ENCODE peak calls at places on chromosomes 5 and 9, in eight cellular contexts. One of them, this sample, is unnamed.

GRCh38 chr5:176788931-176789872 is 21.2 kb upstream of the UNC5A start:
- DNase-seq in endothelial cell of umbilical vein: no peak
- DNase-seq in GM12878: no peak
- DNase-seq in A549: no peak
- DNase-seq in K562: no peak
- DNase-seq in HCT116: no peak
- DNase-seq in H1: no peak
- DNase-seq in HepG2: no peak
- DNase-seq in this sample: no peak

GRCh38 chr9:37997636-37998374 is 71.2 kb downstream of the SHB start:
- DNase-seq in GM12878: no peak
- DNase-seq in K562: no peak
- DNase-seq in H1: no peak
- DNase-seq in endothelial cell of umbilical vein: no peak
- DNase-seq in A549: no peak
- DNase-seq in HCT116: no peak
- DNase-seq in HepG2: no peak
- DNase-seq in this sample: no peak

GRCh38 chr9:131334568-131335105 is 45.1 kb downstream of the PLPP7 start:
- DNase-seq in H1: no peak
- DNase-seq in A549: no peak
- DNase-seq in K562: no peak
- DNase-seq in HCT116: no peak
- DNase-seq in GM12878: no peak
- DNase-seq in HepG2: no peak
- DNase-seq in endothelial cell of umbilical vein: peak; percentile 48
- DNase-seq in this sample: peak; percentile 38

GRCh38 chr5:168104811-168105481 is 186.5 kb upstream of the WWC1 start:
- DNase-seq in endothelial cell of umbilical vein: no peak
- DNase-seq in HepG2: no peak
- DNase-seq in H1: no peak
- DNase-seq in GM12878: no peak
- DNase-seq in HCT116: no peak
- DNase-seq in K562: peak; percentile 29
- DNase-seq in A549: no peak
- DNase-seq in this sample: no peak

GRCh38 chr9:132547976-132548730 is 34.3 kb upstream of the BARHL1 start:
- DNase-seq in endothelial cell of umbilical vein: no peak
- DNase-seq in H1: no peak
- DNase-seq in A549: no peak
- DNase-seq in GM12878: no peak
- DNase-seq in K562: no peak
- DNase-seq in HCT116: no peak
- DNase-seq in HepG2: no peak
- DNase-seq in this sample: no peak

GRCh38 chr5:163915481-163915961 is 410.1 kb downstream of the MAT2B start:
- DNase-seq in GM12878: peak; percentile 62
- DNase-seq in HepG2: peak; percentile 27
- DNase-seq in HCT116: no peak
- DNase-seq in A549: no peak
- DNase-seq in K562: peak; percentile 2
- DNase-seq in endothelial cell of umbilical vein: no peak
- DNase-seq in H1: no peak
- DNase-seq in this sample: peak; percentile 57

GRCh38 chr9:120383611-120383998 is 196.4 kb downstream of the CDK5RAP2 start:
- DNase-seq in H1: no peak
- DNase-seq in HepG2: no peak
- DNase-seq in endothelial cell of umbilical vein: no peak
- DNase-seq in GM12878: no peak
- DNase-seq in HCT116: no peak
- DNase-seq in A549: no peak
- DNase-seq in K562: no peak
- DNase-seq in this sample: no peak

GRCh38 chr5:124604419-124604818 is 142.0 kb downstream of the ZNF608 start:
- DNase-seq in endothelial cell of umbilical vein: peak; percentile 55
- DNase-seq in HCT116: no peak
- DNase-seq in HepG2: peak; percentile 34
- DNase-seq in K562: no peak
- DNase-seq in GM12878: no peak
- DNase-seq in A549: no peak
- DNase-seq in H1: no peak
- DNase-seq in this sample: no peak

GRCh38 chr9:130541533-130541932 is 37.8 kb upstream of the FUBP3 start:
- DNase-seq in K562: no peak
- DNase-seq in endothelial cell of umbilical vein: no peak
- DNase-seq in GM12878: no peak
- DNase-seq in HCT116: no peak
- DNase-seq in HepG2: no peak
- DNase-seq in A549: no peak
- DNase-seq in H1: no peak
- DNase-seq in this sample: no peak

GRCh38 chr5:83577036-83577636 is 105.6 kb downstream of the VCAN start:
- DNase-seq in A549: peak; percentile 88
- DNase-seq in HepG2: peak; percentile 91
- DNase-seq in H1: no peak
- DNase-seq in GM12878: no peak
- DNase-seq in K562: no peak
- DNase-seq in HCT116: peak; percentile 73
- DNase-seq in endothelial cell of umbilical vein: peak; percentile 95
- DNase-seq in this sample: peak; percentile 32

GRCh38 chr9:136880651-136881050 is 5.7 kb upstream of the TRAF2 start:
- DNase-seq in HepG2: no peak
- DNase-seq in H1: no peak
- DNase-seq in endothelial cell of umbilical vein: no peak
- DNase-seq in A549: no peak
- DNase-seq in K562: peak; percentile 29
- DNase-seq in GM12878: no peak
- DNase-seq in HCT116: no peak
- DNase-seq in this sample: no peak

GRCh38 chr5:61020415-61020814 is 75.4 kb downstream of the NDUFAF2 start:
- DNase-seq in HepG2: peak; percentile 5
- DNase-seq in H1: no peak
- DNase-seq in A549: peak; percentile 48
- DNase-seq in endothelial cell of umbilical vein: no peak
- DNase-seq in GM12878: no peak
- DNase-seq in HCT116: no peak
- DNase-seq in K562: peak; percentile 6
- DNase-seq in this sample: peak; percentile 38

GRCh38 chr5:83034552-83035181 is 42.5 kb downstream of the TMEM167A start:
- DNase-seq in GM12878: no peak
- DNase-seq in endothelial cell of umbilical vein: no peak
- DNase-seq in K562: no peak
- DNase-seq in H1: no peak
- DNase-seq in HepG2: no peak
- DNase-seq in A549: no peak
- DNase-seq in HCT116: no peak
- DNase-seq in this sample: no peak

GRCh38 chr5:180096616-180097015 is 25.1 kb upstream of the RNF130 start:
- DNase-seq in GM12878: no peak
- DNase-seq in endothelial cell of umbilical vein: no peak
- DNase-seq in A549: no peak
- DNase-seq in HepG2: no peak
- DNase-seq in HCT116: no peak
- DNase-seq in H1: no peak
- DNase-seq in K562: no peak
- DNase-seq in this sample: no peak

GRCh38 chr9:130182090-130182909 is 10.1 kb downstream of the NCS1 start:
- DNase-seq in endothelial cell of umbilical vein: no peak
- DNase-seq in GM12878: no peak
- DNase-seq in HCT116: no peak
- DNase-seq in A549: peak; percentile 34
- DNase-seq in K562: no peak
- DNase-seq in H1: no peak
- DNase-seq in HepG2: no peak
- DNase-seq in this sample: no peak

GRCh38 chr5:5135957-5136676 is 4.0 kb upstream of the ADAMTS16 start:
- DNase-seq in A549: peak; percentile 88
- DNase-seq in K562: no peak
- DNase-seq in HCT116: no peak
- DNase-seq in GM12878: no peak
- DNase-seq in endothelial cell of umbilical vein: no peak
- DNase-seq in HepG2: peak; percentile 81
- DNase-seq in H1: no peak
- DNase-seq in this sample: peak; percentile 1

GRCh38 chr9:79667716-79668458 is 96.1 kb downstream of the TLE4 start:
- DNase-seq in HepG2: peak; percentile 38
- DNase-seq in HCT116: no peak
- DNase-seq in K562: no peak
- DNase-seq in H1: no peak
- DNase-seq in GM12878: no peak
- DNase-seq in A549: peak; percentile 77
- DNase-seq in endothelial cell of umbilical vein: no peak
- DNase-seq in this sample: no peak

GRCh38 chr9:121598167-121599000 is 53.0 kb upstream of the DAB2IP start:
- DNase-seq in A549: no peak
- DNase-seq in HCT116: peak; percentile 67
- DNase-seq in K562: no peak
- DNase-seq in H1: peak; percentile 81
- DNase-seq in endothelial cell of umbilical vein: no peak
- DNase-seq in HepG2: no peak
- DNase-seq in GM12878: no peak
- DNase-seq in this sample: peak; percentile 86

GRCh38 chr9:35906923-35907699 is 1.1 kb downstream of the HRCT1 start:
- DNase-seq in GM12878: no peak
- DNase-seq in A549: peak; percentile 46
- DNase-seq in HCT116: no peak
- DNase-seq in endothelial cell of umbilical vein: peak; percentile 41
- DNase-seq in H1: no peak
- DNase-seq in K562: no peak
- DNase-seq in HepG2: no peak
- DNase-seq in this sample: peak; percentile 75
- H3K4me2 ChIP-seq in GM12878: no peak overlapping the region
- H3K4me2 ChIP-seq in A549: peak overlapping the region; percentile 68
- H3K4me2 ChIP-seq in HCT116: peak overlapping the region; percentile 78
- H3K4me2 ChIP-seq in endothelial cell of umbilical vein: peak overlapping the region; percentile 63
- H3K4me2 ChIP-seq in H1: peak overlapping the region; percentile 55
- H3K4me2 ChIP-seq in K562: no peak overlapping the region
- H3K4me2 ChIP-seq in HepG2: peak overlapping the region; percentile 96
- H3K4me2 ChIP-seq in this sample: peak overlapping the region; percentile 30

GRCh38 chr5:133238426-133239205 is 186.8 kb downstream of the HSPA4 start:
- DNase-seq in A549: no peak
- DNase-seq in GM12878: no peak
- DNase-seq in K562: no peak
- DNase-seq in HCT116: no peak
- DNase-seq in HepG2: no peak
- DNase-seq in endothelial cell of umbilical vein: no peak
- DNase-seq in H1: no peak
- DNase-seq in this sample: no peak

GRCh38 chr5:133243196-133243595 is 191.4 kb downstream of the HSPA4 start:
- DNase-seq in HepG2: no peak
- DNase-seq in HCT116: no peak
- DNase-seq in endothelial cell of umbilical vein: peak; percentile 63
- DNase-seq in GM12878: no peak
- DNase-seq in A549: no peak
- DNase-seq in H1: no peak
- DNase-seq in K562: no peak
- DNase-seq in this sample: no peak

GRCh38 chr5:133242221-133242835 is 190.5 kb downstream of the HSPA4 start:
- DNase-seq in H1: no peak
- DNase-seq in endothelial cell of umbilical vein: no peak
- DNase-seq in A549: no peak
- DNase-seq in K562: no peak
- DNase-seq in HCT116: no peak
- DNase-seq in GM12878: peak; percentile 55
- DNase-seq in HepG2: no peak
- DNase-seq in this sample: no peak

GRCh38 chr5:133241179-133241728 is 189.4 kb downstream of the HSPA4 start:
- DNase-seq in GM12878: no peak
- DNase-seq in H1: no peak
- DNase-seq in K562: no peak
- DNase-seq in endothelial cell of umbilical vein: no peak
- DNase-seq in HCT116: no peak
- DNase-seq in HepG2: no peak
- DNase-seq in A549: no peak
- DNase-seq in this sample: no peak

DNA sequence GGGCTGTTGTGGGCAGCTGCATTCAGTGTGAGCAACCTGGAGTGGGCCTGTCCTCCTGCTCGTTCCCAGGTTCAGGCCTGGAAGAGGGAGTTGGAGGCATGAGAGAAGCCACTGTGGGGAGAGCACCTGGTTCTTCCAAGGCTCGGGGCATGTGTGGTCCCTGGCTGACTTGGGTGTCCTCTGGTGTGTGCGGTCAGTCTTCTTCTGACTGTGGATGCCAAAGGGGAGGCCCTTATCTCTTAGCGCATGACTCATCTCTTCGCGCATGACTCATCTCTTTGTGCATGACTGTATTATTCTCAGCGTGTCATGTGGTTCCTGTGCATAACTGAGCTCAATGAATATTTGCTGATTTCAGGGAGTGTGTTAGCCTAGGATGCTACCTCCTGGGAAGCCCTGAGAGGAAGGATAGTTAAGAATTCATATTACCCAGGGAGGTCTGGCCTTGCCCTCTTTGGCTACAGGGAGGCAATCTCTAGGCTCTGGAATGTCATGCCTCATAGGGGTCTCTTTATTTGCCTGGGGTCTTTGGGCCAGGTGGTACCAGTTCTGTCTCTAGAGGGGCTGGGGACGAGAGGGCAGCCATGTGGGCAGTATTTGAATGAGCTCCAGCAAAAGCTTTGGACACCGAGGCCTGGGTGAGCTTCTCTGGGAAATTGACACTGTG is 188.7 kb downstream of the HSPA4 start:
- DNase-seq in A549: peak; percentile 95
- DNase-seq in HepG2: peak; percentile 90
- DNase-seq in GM12878: peak; percentile 76
- DNase-seq in HCT116: peak; percentile 90
- DNase-seq in H1: no peak
- DNase-seq in endothelial cell of umbilical vein: peak; percentile 95
- DNase-seq in K562: peak; percentile 95
- DNase-seq in this sample: peak; percentile 99
- TF ChIP-seq POLR2A in A549: no peak
- TF ChIP-seq POLR2A in HepG2: no peak
- TF ChIP-seq POLR2A in GM12878: peak; percentile 41
- TF ChIP-seq POLR2A in HCT116: no peak
- TF ChIP-seq POLR2A in H1: no peak
- TF ChIP-seq POLR2A in endothelial cell of umbilical vein: peak; percentile 49
- TF ChIP-seq POLR2A in K562: peak; percentile 60
- TF ChIP-seq POLR2A in this sample: no peak

GRCh38 chr5:983568-983967 is 25.0 kb upstream of the NKD2 start:
- DNase-seq in K562: no peak
- DNase-seq in endothelial cell of umbilical vein: no peak
- DNase-seq in HepG2: no peak
- DNase-seq in GM12878: no peak
- DNase-seq in HCT116: no peak
- DNase-seq in A549: no peak
- DNase-seq in H1: no peak
- DNase-seq in this sample: no peak
- H3K4me2 ChIP-seq in K562: no peak overlapping the region
- H3K4me2 ChIP-seq in endothelial cell of umbilical vein: no peak overlapping the region
- H3K4me2 ChIP-seq in HepG2: no peak overlapping the region
- H3K4me2 ChIP-seq in GM12878: no peak overlapping the region
- H3K4me2 ChIP-seq in HCT116: no peak overlapping the region
- H3K4me2 ChIP-seq in A549: no peak overlapping the region
- H3K4me2 ChIP-seq in H1: no peak overlapping the region
- H3K4me2 ChIP-seq in this sample: no peak overlapping the region

DNA sequence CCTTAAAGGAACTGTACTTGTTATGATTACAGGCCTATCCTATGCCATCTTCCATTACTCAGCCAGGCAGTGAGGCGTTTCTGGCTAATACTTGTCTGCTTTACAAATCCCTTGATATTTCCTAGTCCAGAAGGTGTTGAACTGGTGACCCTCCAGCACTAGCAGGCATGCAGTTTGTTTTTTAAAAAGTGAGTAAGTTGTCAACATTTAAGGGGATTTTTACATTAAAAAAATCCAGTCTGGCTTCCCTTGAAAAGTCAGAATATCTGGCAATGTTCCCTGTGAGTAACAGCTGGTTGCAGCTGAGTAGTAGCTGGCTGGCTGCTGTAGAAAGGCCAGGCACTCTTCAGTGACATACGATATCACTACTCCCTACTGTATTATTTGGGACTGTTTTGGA is 21.8 kb downstream of the GRIN3A start:
- DNase-seq in HepG2: no peak
- DNase-seq in GM12878: no peak
- DNase-seq in A549: no peak
- DNase-seq in H1: no peak
- DNase-seq in endothelial cell of umbilical vein: no peak
- DNase-seq in K562: no peak
- DNase-seq in HCT116: no peak
- DNase-seq in this sample: no peak
- TF ChIP-seq POLR2A in HepG2: no peak
- TF ChIP-seq POLR2A in GM12878: no peak
- TF ChIP-seq POLR2A in A549: no peak
- TF ChIP-seq POLR2A in H1: no peak
- TF ChIP-seq POLR2A in endothelial cell of umbilical vein: no peak
- TF ChIP-seq POLR2A in K562: no peak
- TF ChIP-seq POLR2A in HCT116: no peak
- TF ChIP-seq POLR2A in this sample: no peak

This sample was measured in IMR-90.